ENCODE peak calls at places on chromosomes 16 and 17, in six cellular contexts. S, W, K, M, Z and F are unnamed samples. For H3K9me3, the result is how much of the 10 kb centered on the place peaks cover.

GRCh38 chr16:31138621-31139578 is 3.4 kb upstream of the PRSS8 start:
- DNase-seq in W (peak), K (peak), Z (no peak), S (peak), M (peak), F (peak)

GRCh38 chr16:31074073-31074813 is at the start of the genes ZNF646 and ZNF668:
- DNase-seq in M (peak), S (peak), Z (peak), K (peak), W (peak), F (peak)

GRCh38 chr16:7511549-7512260 is 179.1 kb downstream of the RBFOX1 start:
- DNase-seq in K (no peak), Z (no peak), W (no peak), M (no peak), S (no peak), F (no peak)

GRCh38 chr16:58012481-58012880 is 11.3 kb downstream of the USB1 start:
- DNase-seq in K (no peak), M (no peak), S (peak), Z (no peak), W (no peak), F (no peak)

GRCh38 chr16:27677300-27677699 is 127.4 kb downstream of the KATNIP start:
- DNase-seq in M (no peak), K (no peak), W (no peak), S (no peak), Z (no peak), F (no peak)

GRCh38 chr17:51435641-51436091 is 175.3 kb downstream of the UTP18 start:
- DNase-seq in W (peak), M (peak), K (peak), Z (no peak), S (peak), F (peak)

GRCh38 chr17:38601539-38602351 is 4.0 kb downstream of the SRCIN1 start:
- DNase-seq in K (peak), M (no peak), Z (no peak), W (no peak), S (peak), F (no peak)

GRCh38 chr17:12301551-12301950 is 280.9 kb downstream of the MAP2K4 start:
- DNase-seq in Z (no peak), S (no peak), W (no peak), K (no peak), M (no peak), F (no peak)

GRCh38 chr17:263773-264172 is 82.3 kb upstream of the DOC2B start:
- DNase-seq in K (no peak), S (no peak), Z (no peak), W (no peak), M (no peak), F (no peak)

GRCh38 chr16:48734220-48734619 is 124.2 kb upstream of the N4BP1 start:
- DNase-seq in Z (no peak), S (peak), W (no peak), K (no peak), M (no peak), F (no peak)

GRCh38 chr16:89308391-89309333 is 91.2 kb downstream of the ZNF778 start:
- DNase-seq in K (no peak), W (no peak), M (no peak), Z (no peak), S (peak), F (no peak)
- TF ChIP-seq EZH2phosphoT487 in K (no peak), W (no peak), M (no peak), Z (no peak), S (no peak), F (no peak)

DNA sequence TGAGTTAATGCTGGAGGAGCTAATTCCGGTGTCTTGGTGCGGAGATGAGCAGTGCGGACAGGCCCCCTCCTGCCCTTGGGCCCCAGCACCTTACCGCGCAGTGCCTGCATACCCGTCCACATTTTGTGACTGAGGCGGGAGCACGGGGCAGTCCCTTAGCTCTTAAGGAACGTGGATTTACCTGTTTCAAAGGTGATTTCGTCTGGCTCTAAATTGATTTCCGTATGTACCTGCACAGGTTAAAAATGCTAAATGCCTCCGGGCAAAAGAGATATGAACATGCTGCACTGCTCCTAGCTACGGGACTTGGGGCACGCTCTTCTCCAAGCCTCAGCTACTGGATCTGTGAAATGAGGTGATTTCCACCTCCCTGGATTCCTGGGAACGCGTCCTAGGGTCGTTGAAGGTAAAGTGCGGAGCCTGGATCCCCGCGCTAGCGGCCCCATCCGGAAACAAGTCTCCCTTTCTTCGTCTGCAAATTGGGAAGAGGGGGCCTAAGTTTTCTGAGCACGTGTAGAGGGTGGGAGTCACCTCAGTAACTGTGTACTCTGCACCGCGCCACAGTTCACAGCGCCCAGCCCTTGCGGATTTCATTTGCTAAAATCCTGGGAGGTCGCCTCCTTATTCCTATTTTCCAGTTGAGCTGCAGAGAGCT is 669 bp upstream of the CRISPLD2 start:
- DNase-seq in S (no peak), W (no peak), Z (no peak), K (no peak), M (no peak), F (no peak)
- H3K9me3 ChIP-seq in S (under half), W (under half), Z (under half), K (under half), M (under half), F (under half)

DNA sequence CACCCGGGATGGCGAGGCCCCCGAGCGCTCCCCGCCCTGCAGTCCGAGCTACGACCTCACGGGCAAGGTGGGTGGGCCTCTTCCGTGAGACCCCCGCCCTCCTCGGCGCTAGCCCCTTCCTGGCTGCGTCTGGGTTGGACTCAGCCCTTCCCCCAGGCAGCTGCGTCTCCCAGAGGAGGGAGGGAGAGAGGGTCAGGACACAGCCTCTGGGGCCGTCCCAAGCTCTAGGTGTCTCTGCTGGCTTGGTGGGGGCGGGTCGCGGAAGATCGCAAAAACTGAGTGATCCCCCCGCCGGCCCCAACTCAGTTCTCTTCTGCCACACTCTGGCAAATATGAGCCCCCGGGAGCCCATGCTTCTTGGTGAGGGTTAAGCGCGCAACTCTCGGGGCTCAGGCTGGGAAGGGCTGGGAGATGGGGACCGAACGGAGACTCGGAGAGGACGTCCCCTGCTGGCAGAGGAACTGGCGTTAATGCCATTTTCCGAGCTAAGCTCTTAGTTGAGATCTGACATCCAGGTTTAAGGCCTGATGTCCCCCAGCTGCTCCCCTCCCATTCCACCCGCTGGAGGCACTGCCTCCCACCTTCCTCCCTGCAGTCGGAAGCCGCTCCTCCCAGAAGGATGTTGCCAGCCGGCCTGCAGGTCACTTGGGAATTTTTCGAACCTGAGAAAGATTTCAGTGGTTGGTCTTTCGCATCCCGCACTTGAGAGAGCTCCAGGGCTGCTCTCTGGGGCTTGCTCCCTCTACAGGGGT is 419 bp downstream of the RAB37 start:
- DNase-seq in K (peak), W (peak), Z (peak), S (peak), M (peak), F (peak)
- TF ChIP-seq EZH2 in K (peak), W (peak), Z (no peak), S (no peak), M (no peak), F (no peak)

GRCh38 chr16:82834156-82834758 is 207.5 kb downstream of the CDH13 start:
- DNase-seq in M (no peak), S (no peak), Z (no peak), K (no peak), W (no peak), F (no peak)

GRCh38 chr16:82841108-82841507 is 214.3 kb downstream of the CDH13 start:
- DNase-seq in Z (no peak), K (no peak), M (no peak), S (no peak), W (no peak), F (no peak)

GRCh38 chr16:82830944-82831343 is 204.2 kb downstream of the CDH13 start:
- DNase-seq in K (no peak), W (no peak), S (no peak), M (no peak), Z (no peak), F (no peak)

GRCh38 chr16:82832861-82833260 is 206.1 kb downstream of the CDH13 start:
- DNase-seq in S (no peak), K (no peak), Z (no peak), M (no peak), W (peak), F (no peak)

GRCh38 chr16:82835487-82836160 is 208.9 kb downstream of the CDH13 start:
- DNase-seq in Z (no peak), W (peak), K (no peak), S (no peak), M (no peak), F (no peak)
- TF ChIP-seq EZH2phosphoT487 in Z (no peak), W (no peak), K (no peak), S (no peak), M (no peak), F (no peak)

GRCh38 chr16:35734728-35735402 is 2275.5 kb downstream of the TP53TG3F start:
- DNase-seq in W (no peak), M (no peak), K (no peak), S (no peak), Z (no peak), F (no peak)
- H3K9me3 ChIP-seq in W (under half), M (under half), K (under half), S (under half), Z (under half), F (under half)